ENCODE peak calls at places on chromosomes 16 and 17, in six cellular contexts. E, T, K, X, I and U are unnamed samples.

GRCh38 chr16:684961-685696 is 995 bp upstream of the JMJD8 start:
- DNase-seq in E (no peak), T (no peak), K (no peak), X (peak), I (no peak), U (no peak)

GRCh38 chr17:74961657-74962360 is 10.8 kb downstream of the HID1 start:
- DNase-seq in E (peak), T (peak), K (peak), X (peak), I (peak), U (peak)

GRCh38 chr16:70651524-70651923 is 5.2 kb downstream of the IL34 start:
- DNase-seq in E (no peak), T (no peak), K (peak), X (no peak), I (no peak), U (no peak)

GRCh38 chr17:39605492-39606433 is 2.0 kb downstream of the NEUROD2 start:
- DNase-seq in E (no peak), T (no peak), K (peak), X (no peak), I (no peak), U (no peak)

GRCh38 chr16:795580-796229 is 4.8 kb downstream of the GNG13 start:
- DNase-seq in E (no peak), T (no peak), K (no peak), X (no peak), I (no peak), U (no peak)

GRCh38 chr17:10022416-10022815 is 117.3 kb upstream of the RCVRN start:
- DNase-seq in E (no peak), T (peak), K (no peak), X (peak), I (no peak), U (no peak)

GRCh38 chr17:43801844-43802243 is 21.6 kb downstream of the CFAP97D1 start:
- DNase-seq in E (no peak), T (no peak), K (no peak), X (no peak), I (no peak), U (no peak)

GRCh38 chr16:78275420-78275819 is 176.0 kb downstream of the WWOX start:
- DNase-seq in E (no peak), T (no peak), K (no peak), X (no peak), I (no peak), U (no peak)

GRCh38 chr17:74467221-74467951 is 952 bp downstream of the CD300A start:
- DNase-seq in E (no peak), T (no peak), K (no peak), X (no peak), I (peak), U (no peak)

GRCh38 chr16:11100239-11100750 is 155.7 kb downstream of the SOCS1 start:
- DNase-seq in E (peak), T (no peak), K (peak), X (peak), I (peak), U (no peak)

GRCh38 chr16:74730049-74730683 is 29.5 kb upstream of the MLKL start:
- DNase-seq in E (no peak), T (no peak), K (no peak), X (no peak), I (no peak), U (no peak)

GRCh38 chr17:19260958-19261357 is 23.8 kb downstream of the EPN2 start:
- DNase-seq in E (no peak), T (no peak), K (no peak), X (peak), I (no peak), U (no peak)

GRCh38 chr16:31085873-31086628 is 2.7 kb downstream of the PRSS53 start:
- DNase-seq in E (no peak), T (no peak), K (no peak), X (peak), I (no peak), U (no peak)

GRCh38 chr16:23368469-23368868 is 66.4 kb downstream of the SCNN1B start:
- DNase-seq in E (no peak), T (no peak), K (peak), X (no peak), I (no peak), U (no peak)

GRCh38 chr17:49487202-49487601 is 7.9 kb upstream of the NGFR start:
- DNase-seq in E (no peak), T (no peak), K (no peak), X (no peak), I (no peak), U (no peak)

GRCh38 chr16:53515811-53516210 is 12.8 kb upstream of the AKTIP start:
- DNase-seq in E (no peak), T (no peak), K (no peak), X (no peak), I (no peak), U (no peak)

GRCh38 chr17:8189041-8189710 is 804 bp downstream of the BORCS6 start:
- DNase-seq in E (no peak), T (peak), K (no peak), X (peak), I (no peak), U (peak)

GRCh38 chr17:47676510-47676909 is 17.5 kb upstream of the TBKBP1 start:
- DNase-seq in E (no peak), T (no peak), K (no peak), X (no peak), I (no peak), U (no peak)

GRCh38 chr17:64216385-64217248 is 46.4 kb downstream of the TEX2 start:
- DNase-seq in E (no peak), T (no peak), K (peak), X (peak), I (peak), U (no peak)

GRCh38 chr17:13806023-13806553 is 204.4 kb upstream of the HS3ST3A1 start:
- DNase-seq in E (no peak), T (no peak), K (no peak), X (no peak), I (no peak), U (no peak)

GRCh38 chr17:4142107-4142900 is 526 bp downstream of the ZZEF1 start:
- DNase-seq in E (no peak), T (no peak), K (no peak), X (peak), I (peak), U (no peak)

GRCh38 chr17:38749222-38750043 is 1.3 kb upstream of the PCGF2 start:
- DNase-seq in E (peak), T (peak), K (peak), X (peak), I (peak), U (no peak)

GRCh38 chr16:82655315-82655714 is 28.5 kb downstream of the CDH13 start:
- DNase-seq in E (no peak), T (no peak), K (peak), X (peak), I (no peak), U (no peak)

GRCh38 chr17:17445925-17446665 is 30.7 kb upstream of the MED9 start:
- DNase-seq in E (no peak), T (no peak), K (peak), X (no peak), I (no peak), U (no peak)

GRCh38 chr17:28381141-28381825 is 9.8 kb downstream of the SARM1 start:
- DNase-seq in E (no peak), T (no peak), K (no peak), X (no peak), I (no peak), U (peak)